ENCODE peak calls at places on chromosomes 13 and 19, in nine cellular contexts. T is psoas muscle; L is Peyer's patch; Z is GM23338; N is cardiac muscle cell; S is body of pancreas; K is effector memory CD4-positive, alpha-beta T cell; H is IMR-90; W is uterus. C is an unnamed sample. For H3K27me3 and H3K4me1, the result is how much of the 10 kb centered on the place peaks cover.

GRCh38 chr19:12665281-12665573 is 1.3 kb downstream of the MAN2B1 start:
- DNase-seq in L (peak), K (peak), H (no peak), Z (no peak), N (no peak), W (no peak), S (peak), T (peak), C (no peak)

GRCh38 chr13:40221460-40222201 is 444.8 kb downstream of the FOXO1 start:
- DNase-seq in W (peak), Z (no peak), K (peak), N (no peak), L (peak), S (peak), T (no peak), H (no peak), C (no peak)

GRCh38 chr19:3047307-3048189 is 14.7 kb downstream of the TLE5 start:
- DNase-seq in Z (peak), K (peak), L (peak), H (peak), T (peak), N (peak), W (peak), S (peak), C (peak)

GRCh38 chr19:38078302-38078930 is 145.6 kb downstream of the DPF1 start:
- DNase-seq in K (no peak), N (no peak), L (no peak), S (no peak), H (no peak), T (no peak), Z (no peak), W (no peak), C (no peak)

GRCh38 chr13:76330756-76331155 is 555.4 kb downstream of the KCTD12 start:
- DNase-seq in N (no peak), L (no peak), K (no peak), W (no peak), T (no peak), S (no peak), H (no peak), Z (no peak), C (no peak)

GRCh38 chr19:17832443-17833208 is 11.3 kb upstream of the INSL3 start:
- DNase-seq in N (no peak), H (no peak), W (no peak), K (no peak), Z (no peak), L (no peak), T (no peak), S (no peak), C (no peak)

GRCh38 chr13:73835138-73835721 is 299.0 kb downstream of the KLF12 start:
- DNase-seq in W (no peak), K (no peak), L (no peak), S (no peak), N (peak), Z (peak), H (peak), T (no peak), C (peak)

GRCh38 chr19:51887522-51888498 is at the start of gene ZNF577:
- DNase-seq in N (peak), K (peak), T (peak), Z (peak), H (peak), S (peak), W (peak), L (peak), C (peak)

GRCh38 chr13:45598597-45598996 is 16.9 kb downstream of the ERICH6B start:
- DNase-seq in W (no peak), L (no peak), Z (no peak), S (no peak), H (no peak), K (no peak), N (no peak), T (no peak), C (no peak)

GRCh38 chr19:15378529-15379082 is 981 bp downstream of the AKAP8 start:
- DNase-seq in L (peak), S (peak), Z (peak), W (no peak), N (peak), K (peak), T (peak), H (peak), C (no peak)

GRCh38 chr19:37778613-37779138 is 710 bp downstream of the ZNF573 start:
- DNase-seq in W (no peak), N (peak), K (no peak), L (no peak), H (peak), T (no peak), Z (peak), S (peak), C (peak)

GRCh38 chr13:36787181-36787580 is 31.8 kb upstream of the RFXAP start:
- DNase-seq in W (no peak), H (no peak), S (no peak), K (no peak), Z (no peak), L (no peak), N (no peak), T (no peak), C (no peak)

GRCh38 chr19:46639356-46640061 is 3.5 kb upstream of the GNG8 start:
- DNase-seq in H (peak), T (no peak), S (peak), W (peak), L (no peak), K (no peak), Z (peak), N (peak), C (no peak)

GRCh38 chr19:45404557-45405434 is at the start of gene PPP1R13L:
- DNase-seq in Z (peak), S (peak), H (peak), T (peak), W (peak), L (peak), N (peak), K (peak), C (peak)

GRCh38 chr13:111043575-111043982 is 71.5 kb upstream of the ARHGEF7 start:
- DNase-seq in N (no peak), Z (no peak), W (no peak), L (no peak), K (no peak), H (no peak), T (peak), S (no peak), C (no peak)

GRCh38 chr19:33868821-33869412 is 72.2 kb downstream of the KCTD15 start:
- DNase-seq in S (peak), L (no peak), Z (peak), W (peak), N (peak), K (no peak), H (no peak), T (no peak), C (peak)

GRCh38 chr19:17216058-17216670 is 1.0 kb downstream of the USE1 start:
- DNase-seq in K (no peak), Z (no peak), H (no peak), L (no peak), T (no peak), W (no peak), S (no peak), N (no peak), C (no peak)

GRCh38 chr13:51518847-51519246 is 65.4 kb upstream of the WDFY2 start:
- DNase-seq in S (peak), Z (no peak), N (no peak), W (no peak), H (peak), L (no peak), T (no peak), K (no peak), C (no peak)

GRCh38 chr19:6465006-6465405 is 935 bp downstream of the CRB3 start:
- DNase-seq in H (no peak), S (no peak), L (no peak), Z (no peak), W (no peak), T (no peak), N (no peak), K (no peak), C (no peak)

GRCh38 chr19:12796146-12797071 is 5.1 kb downstream of the JUNB start:
- DNase-seq in T (peak), W (peak), L (peak), N (peak), H (peak), Z (peak), K (peak), S (peak), C (peak)

GRCh38 chr13:98994896-98995295 is 17.0 kb upstream of the DOCK9 start:
- DNase-seq in T (no peak), Z (no peak), K (no peak), L (no peak), W (no peak), H (no peak), S (no peak), N (no peak), C (no peak)
- H3K27me3 ChIP-seq in T (under half), Z (under half), K (under half), L (under half), W (under half), H (under half), S (under half), N (under half), C (under half)

DNA sequence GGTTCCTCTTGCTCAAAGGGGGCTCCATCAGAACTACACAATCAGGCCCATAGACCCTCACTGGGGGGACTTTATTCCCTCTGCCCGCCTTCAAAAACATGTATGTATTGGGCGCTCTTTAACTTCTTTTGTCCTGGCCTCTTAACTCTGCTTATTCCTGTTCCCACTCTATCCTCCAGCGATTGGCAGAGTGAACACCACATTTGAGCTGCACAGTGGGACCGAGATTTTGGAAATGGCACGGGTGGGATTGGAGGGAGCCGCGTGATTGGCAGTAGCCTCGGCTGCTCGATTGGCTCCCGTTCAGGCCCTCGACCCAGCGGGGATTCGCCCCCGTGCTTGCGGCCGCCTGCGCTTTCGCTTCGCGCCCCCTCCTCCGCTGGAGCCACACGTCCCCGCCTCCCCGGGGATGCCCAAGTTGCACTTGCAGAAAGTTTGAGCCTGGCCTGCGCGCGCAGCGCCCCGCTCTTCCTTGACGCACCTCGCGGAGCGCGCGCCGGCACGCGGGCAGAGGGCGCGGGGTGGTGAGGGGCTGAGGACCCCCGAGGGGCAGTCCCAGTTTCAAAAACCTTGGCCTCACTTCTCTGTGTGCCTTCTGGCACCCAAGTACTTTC is at the start of gene ZIC5:
- DNase-seq in T (no peak), H (no peak), Z (peak), K (no peak), W (no peak), S (no peak), N (peak), L (no peak), C (no peak)
- H3K4me1 ChIP-seq in T (under half), H (under half), Z (under half), K (under half), W (under half), S (under half), N (under half), L (under half), C (under half)

GRCh38 chr13:112924365-112924764 is 44.6 kb upstream of the MCF2L start:
- DNase-seq in T (no peak), K (no peak), L (no peak), Z (no peak), W (no peak), N (no peak), H (no peak), S (no peak), C (no peak)
- H3K27me3 ChIP-seq in T (under half), K (under half), L (under half), Z (under half), W (under half), N (under half), H (under half), S (under half), C (under half)

DNA sequence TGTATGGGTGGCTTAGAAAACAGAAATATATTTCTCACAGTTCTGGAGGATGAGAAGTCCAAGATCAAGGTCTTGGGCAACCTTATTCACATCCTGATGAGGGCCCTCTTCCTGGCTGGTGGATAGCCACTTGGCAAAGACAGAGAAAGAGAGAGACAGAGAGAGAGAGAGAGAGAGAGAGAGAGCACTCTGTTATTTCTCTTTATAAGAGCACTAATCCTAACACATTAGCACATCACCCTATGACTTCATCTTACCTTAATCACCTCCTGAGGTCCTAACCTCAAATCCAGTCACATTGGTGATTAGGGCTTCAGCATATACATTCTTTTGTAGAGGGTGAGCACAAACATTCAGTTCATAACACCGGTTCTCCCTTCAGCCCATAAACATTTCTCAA is 430.3 kb downstream of the EFNB2 start:
- DNase-seq in Z (no peak), N (no peak), S (no peak), W (no peak), L (no peak), H (peak), K (no peak), T (no peak), C (no peak)
- H3K4me1 ChIP-seq in Z (under half), N (under half), S (under half), W (under half), L (under half), H (under half), K (under half), T (under half), C (half or more)

GRCh38 chr13:31374682-31375081 is 174.9 kb downstream of the B3GLCT start:
- DNase-seq in H (no peak), K (no peak), Z (no peak), S (no peak), W (no peak), L (no peak), T (no peak), N (no peak), C (no peak)
- H3K27me3 ChIP-seq in H (under half), K (under half), Z (under half), S (under half), W (under half), L (under half), T (under half), N (under half), C (under half)

DNA sequence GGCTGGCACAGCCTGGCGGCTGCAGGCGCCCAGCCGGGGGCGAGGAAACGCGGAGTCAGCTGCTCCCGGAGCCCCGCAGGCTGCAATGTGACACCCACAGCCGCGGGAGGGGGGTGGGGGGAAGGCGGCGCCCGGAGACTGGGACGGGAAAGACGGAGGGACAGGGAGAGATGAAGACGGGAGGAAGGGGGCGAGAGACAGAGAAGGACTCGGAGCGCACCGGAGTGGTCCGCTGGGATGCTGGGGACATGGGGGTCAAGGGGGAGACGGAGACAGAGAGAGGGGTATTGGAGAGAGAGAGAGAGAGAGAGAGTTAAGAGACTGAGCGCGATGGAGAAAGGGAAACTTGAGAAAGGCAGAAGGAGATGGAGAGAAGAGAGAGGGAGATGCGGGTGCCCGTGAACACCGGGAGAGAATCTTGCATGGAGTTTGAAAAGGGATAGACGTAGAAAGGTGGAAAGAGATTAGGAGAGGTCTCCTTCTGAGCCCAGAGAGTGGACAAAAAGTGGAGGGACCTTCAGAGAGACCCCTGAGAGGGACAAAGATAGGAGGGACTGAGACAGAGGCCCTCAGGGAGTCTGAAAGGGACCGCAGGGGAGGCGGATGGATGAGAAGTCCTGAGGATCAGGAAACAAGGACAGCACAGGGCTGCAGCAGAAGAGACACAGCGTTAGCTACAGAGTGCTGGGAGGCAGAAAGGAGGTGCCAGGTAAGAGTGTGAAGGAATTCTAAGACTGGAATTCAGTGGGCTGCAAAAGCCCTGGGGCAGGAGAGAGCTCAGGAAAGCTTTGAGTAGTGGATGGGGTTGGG is 1.0 kb downstream of the SCN1B start:
- DNase-seq in T (peak), L (no peak), W (peak), H (peak), N (peak), Z (peak), K (no peak), S (no peak), C (no peak)
- H3K4me1 ChIP-seq in T (half or more), L (under half), W (under half), H (under half), N (under half), Z (under half), K (under half), S (under half), C (under half)

C was measured in Caco-2.